ENCODE peak calls at places on chromosomes 12 and 14, in six cellular contexts. One of them, this sample, is unnamed.

GRCh38 chr12:54561164-54561563 is 11.8 kb downstream of the PDE1B start:
- DNase-seq in lower leg skin: peak
- DNase-seq in lung: no peak
- DNase-seq in lower lobe of right lung: peak
- DNase-seq in foreskin fibroblast: no peak
- DNase-seq in CD8-positive, alpha-beta T cell: no peak
- DNase-seq in this sample: peak

GRCh38 chr12:30996255-30996654 is 69.7 kb downstream of the TSPAN11 start:
- DNase-seq in lower leg skin: no peak
- DNase-seq in lung: no peak
- DNase-seq in lower lobe of right lung: no peak
- DNase-seq in foreskin fibroblast: peak
- DNase-seq in CD8-positive, alpha-beta T cell: no peak
- DNase-seq in this sample: no peak

GRCh38 chr14:61555056-61555838 is 140.1 kb upstream of the HIF1A start:
- DNase-seq in lower leg skin: no peak
- DNase-seq in lung: no peak
- DNase-seq in lower lobe of right lung: no peak
- DNase-seq in foreskin fibroblast: no peak
- DNase-seq in CD8-positive, alpha-beta T cell: no peak
- DNase-seq in this sample: no peak

GRCh38 chr14:85583311-85583710 is 53.4 kb downstream of the FLRT2 start:
- DNase-seq in lower leg skin: no peak
- DNase-seq in lung: no peak
- DNase-seq in lower lobe of right lung: no peak
- DNase-seq in foreskin fibroblast: no peak
- DNase-seq in CD8-positive, alpha-beta T cell: no peak
- DNase-seq in this sample: no peak

GRCh38 chr12:51442324-51442723 is 17.7 kb downstream of the SLC4A8 start:
- DNase-seq in lower leg skin: no peak
- DNase-seq in lung: no peak
- DNase-seq in lower lobe of right lung: no peak
- DNase-seq in foreskin fibroblast: peak
- DNase-seq in CD8-positive, alpha-beta T cell: no peak
- DNase-seq in this sample: no peak

GRCh38 chr12:53097207-53097563 is 282 bp upstream of the IGFBP6 start:
- DNase-seq in lower leg skin: no peak
- DNase-seq in lung: no peak
- DNase-seq in lower lobe of right lung: no peak
- DNase-seq in foreskin fibroblast: peak
- DNase-seq in CD8-positive, alpha-beta T cell: no peak
- DNase-seq in this sample: no peak

GRCh38 chr14:100711493-100711892 is 15.2 kb upstream of the DLK1 start:
- DNase-seq in lower leg skin: no peak
- DNase-seq in lung: no peak
- DNase-seq in lower lobe of right lung: no peak
- DNase-seq in foreskin fibroblast: no peak
- DNase-seq in CD8-positive, alpha-beta T cell: no peak
- DNase-seq in this sample: peak

GRCh38 chr12:125013816-125014442 is 20.5 kb downstream of the BRI3BP start:
- DNase-seq in lower leg skin: no peak
- DNase-seq in lung: no peak
- DNase-seq in lower lobe of right lung: no peak
- DNase-seq in foreskin fibroblast: no peak
- DNase-seq in CD8-positive, alpha-beta T cell: no peak
- DNase-seq in this sample: peak

GRCh38 chr12:62862259-62862881 is 72.6 kb downstream of the PPM1H start:
- DNase-seq in lower leg skin: no peak
- DNase-seq in lung: no peak
- DNase-seq in lower lobe of right lung: no peak
- DNase-seq in foreskin fibroblast: no peak
- DNase-seq in CD8-positive, alpha-beta T cell: no peak
- DNase-seq in this sample: no peak

GRCh38 chr12:55996201-55996714 is 818 bp upstream of the SUOX start:
- DNase-seq in lower leg skin: peak
- DNase-seq in lung: peak
- DNase-seq in lower lobe of right lung: no peak
- DNase-seq in foreskin fibroblast: peak
- DNase-seq in CD8-positive, alpha-beta T cell: peak
- DNase-seq in this sample: peak

GRCh38 chr12:55993454-55993853 is 3.6 kb upstream of the SUOX start:
- DNase-seq in lower leg skin: no peak
- DNase-seq in lung: no peak
- DNase-seq in lower lobe of right lung: no peak
- DNase-seq in foreskin fibroblast: no peak
- DNase-seq in CD8-positive, alpha-beta T cell: no peak
- DNase-seq in this sample: no peak

GRCh38 chr12:55995366-55995765 is 1.7 kb upstream of the SUOX start:
- DNase-seq in lower leg skin: no peak
- DNase-seq in lung: no peak
- DNase-seq in lower lobe of right lung: no peak
- DNase-seq in foreskin fibroblast: no peak
- DNase-seq in CD8-positive, alpha-beta T cell: no peak
- DNase-seq in this sample: no peak

GRCh38 chr12:55997535-55997859 is 421 bp downstream of the SUOX start:
- DNase-seq in lower leg skin: no peak
- DNase-seq in lung: no peak
- DNase-seq in lower lobe of right lung: no peak
- DNase-seq in foreskin fibroblast: no peak
- DNase-seq in CD8-positive, alpha-beta T cell: no peak
- DNase-seq in this sample: peak

DNA sequence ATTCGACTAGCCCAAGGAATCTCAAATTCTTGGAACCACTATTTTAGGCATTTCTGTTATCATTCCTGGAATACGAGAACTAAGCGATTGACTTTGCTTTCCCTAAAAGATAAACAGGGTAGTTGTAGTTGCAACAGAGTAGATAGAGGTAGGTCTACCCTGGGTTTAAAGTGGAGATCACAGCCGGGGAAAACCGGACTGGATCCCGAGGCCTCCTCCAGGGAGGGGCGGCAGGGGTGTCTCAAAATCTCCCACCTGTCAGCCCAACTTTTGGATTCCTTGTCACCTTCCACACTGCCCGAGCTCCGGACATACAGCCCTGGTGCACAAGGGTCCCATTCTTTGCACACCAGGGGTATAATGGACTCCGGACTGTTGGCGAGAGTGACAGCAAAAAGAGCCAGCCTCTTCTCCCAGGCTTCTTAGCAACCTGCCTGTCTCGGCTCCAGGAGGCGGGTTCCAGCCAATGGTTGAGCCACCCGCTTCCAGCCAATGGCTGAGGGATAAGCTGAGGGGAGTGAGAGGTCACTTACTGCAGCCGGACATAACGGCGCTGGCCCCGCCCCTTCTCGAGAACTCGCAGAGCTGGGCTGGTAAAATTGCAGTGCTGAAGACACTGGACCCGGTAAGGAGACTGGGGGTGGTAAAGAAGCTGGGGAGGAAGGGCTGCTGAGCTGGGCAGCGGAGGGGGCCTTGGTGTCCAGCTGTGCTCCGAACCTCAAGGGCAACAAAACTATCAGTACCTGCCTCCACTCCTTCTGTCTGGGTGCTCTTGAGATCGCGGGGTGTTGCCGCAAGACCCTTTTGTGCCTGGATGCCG is at the start of gene SUOX:
- DNase-seq in lower leg skin: peak
- DNase-seq in lung: peak
- DNase-seq in lower lobe of right lung: peak
- DNase-seq in foreskin fibroblast: peak
- DNase-seq in CD8-positive, alpha-beta T cell: no peak
- DNase-seq in this sample: peak
- TF ChIP-seq CTCF in lower leg skin: no peak
- TF ChIP-seq CTCF in lung: no peak
- TF ChIP-seq CTCF in lower lobe of right lung: no peak
- TF ChIP-seq CTCF in foreskin fibroblast: no peak
- TF ChIP-seq CTCF in CD8-positive, alpha-beta T cell: no peak
- TF ChIP-seq CTCF in this sample: no peak

GRCh38 chr12:6551063-6551461 is 4.8 kb downstream of the IFFO1 start:
- DNase-seq in lower leg skin: no peak
- DNase-seq in lung: no peak
- DNase-seq in lower lobe of right lung: no peak
- DNase-seq in foreskin fibroblast: peak
- DNase-seq in CD8-positive, alpha-beta T cell: no peak
- DNase-seq in this sample: no peak

GRCh38 chr12:6553051-6553868 is 2.6 kb downstream of the IFFO1 start:
- DNase-seq in lower leg skin: no peak
- DNase-seq in lung: no peak
- DNase-seq in lower lobe of right lung: no peak
- DNase-seq in foreskin fibroblast: peak
- DNase-seq in CD8-positive, alpha-beta T cell: no peak
- DNase-seq in this sample: no peak

GRCh38 chr12:6550294-6551062 is 5.4 kb downstream of the IFFO1 start:
- DNase-seq in lower leg skin: no peak
- DNase-seq in lung: no peak
- DNase-seq in lower lobe of right lung: peak
- DNase-seq in foreskin fibroblast: no peak
- DNase-seq in CD8-positive, alpha-beta T cell: no peak
- DNase-seq in this sample: no peak

GRCh38 chr12:6552140-6552551 is 3.7 kb downstream of the IFFO1 start:
- DNase-seq in lower leg skin: no peak
- DNase-seq in lung: no peak
- DNase-seq in lower lobe of right lung: no peak
- DNase-seq in foreskin fibroblast: peak
- DNase-seq in CD8-positive, alpha-beta T cell: no peak
- DNase-seq in this sample: no peak

DNA sequence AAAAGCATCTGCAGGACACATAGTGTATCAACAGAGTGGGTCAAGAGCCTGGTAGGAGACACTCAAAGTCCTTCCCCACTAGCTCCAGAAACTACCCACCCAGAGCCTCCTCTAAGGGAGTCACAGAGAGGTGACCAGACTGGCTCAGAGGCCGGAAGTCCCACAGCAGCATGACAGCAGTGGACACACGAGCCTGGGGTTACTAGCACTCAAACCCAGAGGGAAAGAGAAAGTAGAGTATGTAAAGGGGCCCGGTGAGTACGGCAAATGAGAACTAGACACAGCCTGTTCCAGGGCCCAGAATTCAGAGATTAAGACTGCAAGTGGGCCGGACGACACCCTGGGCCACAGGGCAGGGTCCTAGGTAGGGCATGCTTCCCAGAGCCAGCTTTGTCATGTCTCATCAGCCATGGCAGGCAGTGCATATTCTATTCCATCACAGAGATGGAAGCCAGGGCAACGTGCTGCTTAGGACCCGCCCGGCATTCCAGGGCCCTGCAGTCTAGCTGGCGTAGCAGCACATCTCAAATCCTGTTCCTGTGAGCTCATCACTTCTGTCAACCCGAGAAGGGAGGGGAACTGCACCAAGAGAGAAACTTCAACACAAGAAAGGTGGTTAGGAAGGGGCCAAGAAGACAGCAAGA is 4.2 kb downstream of the IFFO1 start:
- DNase-seq in lower leg skin: no peak
- DNase-seq in lung: no peak
- DNase-seq in lower lobe of right lung: no peak
- DNase-seq in foreskin fibroblast: peak
- DNase-seq in CD8-positive, alpha-beta T cell: no peak
- DNase-seq in this sample: no peak
- H3K4me3 ChIP-seq in lower leg skin: no peak
- H3K4me3 ChIP-seq in lung: no peak
- H3K4me3 ChIP-seq in lower lobe of right lung: peak
- H3K4me3 ChIP-seq in foreskin fibroblast: peak
- H3K4me3 ChIP-seq in CD8-positive, alpha-beta T cell: no peak
- H3K4me3 ChIP-seq in this sample: no peak

GRCh38 chr14:57884175-57884574 is 18.3 kb upstream of the SLC35F4 start:
- DNase-seq in lower leg skin: no peak
- DNase-seq in lung: no peak
- DNase-seq in lower lobe of right lung: no peak
- DNase-seq in foreskin fibroblast: no peak
- DNase-seq in CD8-positive, alpha-beta T cell: no peak
- DNase-seq in this sample: no peak
- TF ChIP-seq CTCF in lower leg skin: no peak
- TF ChIP-seq CTCF in lung: no peak
- TF ChIP-seq CTCF in lower lobe of right lung: no peak
- TF ChIP-seq CTCF in foreskin fibroblast: no peak
- TF ChIP-seq CTCF in CD8-positive, alpha-beta T cell: no peak
- TF ChIP-seq CTCF in this sample: peak

DNA sequence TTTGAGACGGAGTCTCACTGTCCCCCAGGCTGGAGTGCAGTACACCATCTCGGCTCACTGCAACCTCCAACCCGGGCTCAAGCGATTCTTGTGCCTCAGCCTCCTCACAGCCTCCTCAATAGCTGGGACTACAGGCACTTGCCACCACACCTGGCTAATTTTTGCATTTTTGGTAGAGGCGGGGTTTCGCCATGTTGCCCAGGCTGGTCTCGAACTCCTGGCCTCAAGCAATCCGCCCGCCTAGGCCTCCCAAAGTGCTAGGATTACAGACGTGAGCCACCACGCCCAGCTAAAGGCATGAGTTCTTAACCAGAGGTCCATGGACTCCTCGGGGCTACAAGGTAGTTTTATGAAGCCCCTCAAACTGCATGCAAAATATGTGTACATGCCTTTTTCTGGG is 2.1 kb downstream of the SARNP start:
- DNase-seq in lower leg skin: no peak
- DNase-seq in lung: no peak
- DNase-seq in lower lobe of right lung: no peak
- DNase-seq in foreskin fibroblast: no peak
- DNase-seq in CD8-positive, alpha-beta T cell: no peak
- DNase-seq in this sample: no peak
- H3K4me3 ChIP-seq in lower leg skin: no peak
- H3K4me3 ChIP-seq in lung: no peak
- H3K4me3 ChIP-seq in lower lobe of right lung: peak
- H3K4me3 ChIP-seq in foreskin fibroblast: peak
- H3K4me3 ChIP-seq in CD8-positive, alpha-beta T cell: no peak
- H3K4me3 ChIP-seq in this sample: no peak

DNA sequence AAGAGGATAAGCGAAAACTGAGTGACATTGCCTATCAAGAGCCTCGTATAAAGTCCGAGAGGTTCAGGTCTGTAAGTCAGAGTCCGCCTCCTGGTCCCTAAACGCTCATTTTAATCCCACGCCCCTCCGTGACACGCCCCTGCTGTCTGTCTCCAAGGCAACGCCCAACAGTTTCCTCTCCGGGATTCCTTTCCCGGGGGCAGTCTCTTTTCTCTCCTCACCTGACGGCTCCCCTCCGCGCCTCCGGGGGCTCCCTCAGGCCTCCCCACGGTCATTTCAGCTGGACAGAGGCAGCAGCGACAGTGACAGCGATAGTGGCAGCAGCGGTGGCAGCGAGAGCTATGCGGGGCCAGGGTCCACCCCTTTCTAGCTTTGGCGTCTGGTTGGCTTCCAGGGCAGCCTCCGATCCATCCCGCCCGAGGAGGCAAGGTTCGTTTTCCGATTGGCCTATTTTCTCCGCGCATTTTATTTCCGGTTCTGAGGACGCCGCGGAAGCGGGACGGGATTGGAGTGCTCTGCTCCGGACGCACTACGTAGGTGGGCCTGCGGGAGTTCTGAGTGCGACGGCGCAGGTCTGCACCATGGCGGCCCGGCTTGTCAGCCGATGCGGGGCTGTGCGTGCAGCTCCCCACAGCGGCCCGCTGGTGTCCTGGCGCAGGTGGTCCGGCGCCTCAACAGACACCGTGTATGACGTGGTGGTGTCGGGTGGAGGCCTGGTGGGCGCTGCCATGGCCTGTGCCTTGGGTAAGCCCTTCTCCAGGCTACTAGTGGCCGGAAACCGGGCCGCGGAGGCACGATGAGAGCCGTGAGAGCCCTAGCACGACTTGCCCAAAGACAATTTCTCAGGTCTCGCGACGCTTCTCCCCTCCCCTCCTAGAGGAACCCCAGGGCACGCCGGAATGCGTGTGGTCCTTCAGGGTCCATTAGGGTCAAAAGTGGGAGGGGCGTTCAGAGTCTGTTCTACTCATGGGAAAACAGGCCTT is at the start of the genes COQ6 and FAM161B:
- DNase-seq in lower leg skin: peak
- DNase-seq in lung: peak
- DNase-seq in lower lobe of right lung: peak
- DNase-seq in foreskin fibroblast: peak
- DNase-seq in CD8-positive, alpha-beta T cell: peak
- DNase-seq in this sample: peak
- TF ChIP-seq CTCF in lower leg skin: no peak
- TF ChIP-seq CTCF in lung: no peak
- TF ChIP-seq CTCF in lower lobe of right lung: peak
- TF ChIP-seq CTCF in foreskin fibroblast: no peak
- TF ChIP-seq CTCF in CD8-positive, alpha-beta T cell: no peak
- TF ChIP-seq CTCF in this sample: no peak